ENCODE peak calls at places on chromosomes 1 and 21, in four cellular contexts. E, Z, V and K are unnamed samples.

GRCh38 chr1:914253-914890 is 9.4 kb upstream of the SAMD11 start:
- DNase-seq in E (no peak), Z (no peak), V (no peak), K (no peak)

GRCh38 chr1:245856944-245857531 is 650.0 kb downstream of the SMYD3 start:
- DNase-seq in E (peak; percentile 67), Z (no peak), V (peak; percentile 82), K (peak; percentile 54)

GRCh38 chr1:77682442-77683141 is at the start of gene ZZZ3:
- DNase-seq in E (peak; percentile 88), Z (peak; percentile 88), V (peak; percentile 93), K (peak; percentile 92)

GRCh38 chr1:232689714-232690113 is 59.8 kb upstream of the SIPA1L2 start:
- DNase-seq in E (no peak), Z (no peak), V (no peak), K (no peak)

GRCh38 chr1:200706109-200706720 is 32.5 kb upstream of the CAMSAP2 start:
- DNase-seq in E (no peak), Z (no peak), V (no peak), K (no peak)

GRCh38 chr1:230517786-230518185 is 91.7 kb upstream of the PGBD5 start:
- DNase-seq in E (no peak), Z (no peak), V (no peak), K (no peak)

GRCh38 chr1:66570196-66570595 is 36.2 kb downstream of the SGIP1 start:
- DNase-seq in E (no peak), Z (no peak), V (no peak), K (no peak)

GRCh38 chr1:8873506-8874229 is 4.8 kb downstream of the ENO1 start:
- DNase-seq in E (peak; percentile 97), Z (peak; percentile 32), V (peak; percentile 99), K (peak; percentile 91)

GRCh38 chr1:110210604-110211502 is 739 bp downstream of the KCNC4 start:
- DNase-seq in E (no peak), Z (no peak), V (peak; percentile 50), K (peak; percentile 31)

GRCh38 chr21:41766883-41767605 is at the start of gene RIPK4:
- DNase-seq in E (no peak), Z (no peak), V (peak; percentile 54), K (peak; percentile 99)

GRCh38 chr1:224894915-224895314 is 34.6 kb upstream of the DNAH14 start:
- DNase-seq in E (peak; percentile 58), Z (no peak), V (peak; percentile 64), K (peak; percentile 10)

GRCh38 chr1:9721606-9722377 is 70.3 kb downstream of the PIK3CD start:
- DNase-seq in E (no peak), Z (no peak), V (peak; percentile 48), K (no peak)

GRCh38 chr1:222043444-222044292 is 301.8 kb upstream of the DUSP10 start:
- DNase-seq in E (peak; percentile 57), Z (no peak), V (peak; percentile 39), K (no peak)

GRCh38 chr1:187261637-187262036 is 432.9 kb downstream of the PLA2G4A start:
- DNase-seq in E (no peak), Z (no peak), V (no peak), K (no peak)

GRCh38 chr1:67059331-67059730 is 5.4 kb upstream of the SLC35D1 start:
- DNase-seq in E (no peak), Z (no peak), V (peak; percentile 33), K (no peak)

GRCh38 chr1:236705771-236706565 is 19.7 kb downstream of the ACTN2 start:
- DNase-seq in E (no peak), Z (no peak), V (no peak), K (no peak)

GRCh38 chr1:35640380-35641232 is 720 bp downstream of the PSMB2 start:
- DNase-seq in E (no peak), Z (no peak), V (peak; percentile 30), K (peak; percentile 29)

GRCh38 chr1:108124622-108125311 is 75.4 kb downstream of the SLC25A24 start:
- DNase-seq in E (no peak), Z (no peak), V (no peak), K (no peak)

GRCh38 chr1:6962956-6963915 is 178.0 kb downstream of the CAMTA1 start:
- DNase-seq in E (peak; percentile 84), Z (no peak), V (peak; percentile 22), K (no peak)

GRCh38 chr1:198880818-198881597 is 242.2 kb downstream of the PTPRC start:
- DNase-seq in E (peak; percentile 91), Z (no peak), V (peak; percentile 95), K (peak; percentile 72)

GRCh38 chr1:20105856-20106255 is 13.5 kb downstream of the PLA2G2D start:
- DNase-seq in E (no peak), Z (no peak), V (no peak), K (no peak)

GRCh38 chr1:203556047-203556851 is 62.3 kb downstream of the OPTC start:
- DNase-seq in E (peak; percentile 44), Z (no peak), V (peak; percentile 56), K (no peak)

GRCh38 chr1:165886988-165887387 is 59.6 kb downstream of the UCK2 start:
- DNase-seq in E (no peak), Z (no peak), V (no peak), K (no peak)

GRCh38 chr1:65605621-65606020 is 185.2 kb downstream of the LEPR start:
- DNase-seq in E (no peak), Z (no peak), V (no peak), K (no peak)

GRCh38 chr1:156394082-156394481 is 25.1 kb downstream of the RHBG start:
- DNase-seq in E (no peak), Z (no peak), V (no peak), K (no peak)

GRCh38 chr21:14734191-14734590 is 188.1 kb upstream of the SAMSN1 start:
- DNase-seq in E (no peak), Z (no peak), V (no peak), K (no peak)

GRCh38 chr1:66613187-66613586 is 79.2 kb downstream of the SGIP1 start:
- DNase-seq in E (no peak), Z (no peak), V (no peak), K (no peak)

GRCh38 chr1:184143449-184143848 is 91.9 kb downstream of the TSEN15 start:
- DNase-seq in E (no peak), Z (no peak), V (peak; percentile 13), K (no peak)

GRCh38 chr21:34613679-34614442 is 1.1 kb downstream of the RCAN1 start:
- DNase-seq in E (no peak), Z (no peak), V (peak; percentile 53), K (no peak)

GRCh38 chr1:53257454-53258081 is 19.2 kb upstream of the MAGOH start:
- DNase-seq in E (no peak), Z (no peak), V (no peak), K (no peak)

GRCh38 chr1:70140343-70140742 is 65.0 kb downstream of the LRRC40 start:
- DNase-seq in E (no peak), Z (no peak), V (peak; percentile 17), K (no peak)

GRCh38 chr1:221724931-221725605 is 16.8 kb downstream of the DUSP10 start:
- DNase-seq in E (peak; percentile 68), Z (no peak), V (peak; percentile 62), K (peak; percentile 86)

GRCh38 chr1:167548059-167548932 is 5.3 kb downstream of the CREG1 start:
- DNase-seq in E (peak; percentile 25), Z (no peak), V (no peak), K (peak; percentile 30)

GRCh38 chr1:16073490-16074104 is at the start of gene FAM131C:
- DNase-seq in E (no peak), Z (no peak), V (peak; percentile 42), K (no peak)

GRCh38 chr1:203271018-203271743 is 34.1 kb upstream of the BTG2 start:
- DNase-seq in E (peak; percentile 62), Z (no peak), V (peak; percentile 76), K (peak; percentile 40)

GRCh38 chr21:21406918-21407317 is 408.7 kb downstream of the NCAM2 start:
- DNase-seq in E (no peak), Z (no peak), V (no peak), K (no peak)

GRCh38 chr1:205064301-205064700 is 20.0 kb downstream of the TMEM81 start:
- DNase-seq in E (no peak), Z (no peak), V (no peak), K (no peak)

GRCh38 chr1:245108251-245108650 is 46.5 kb upstream of the KIF26B start:
- DNase-seq in E (no peak), Z (no peak), V (no peak), K (no peak)